ENCODE peak calls at places on chromosomes 16 and 17, in five cellular contexts. O is IMR-90, W is A673, A is HL-60, J is spleen. P is an unnamed sample.

GRCh38 chr17:82287849-82288601 is 14.5 kb upstream of the CSNK1D start:
- DNase-seq in O (peak; percentile 74), W (no peak), A (peak; percentile 98), J (no peak), P (peak; percentile 73)

GRCh38 chr17:35486920-35487727 is 38.6 kb upstream of the SLFN13 start:
- DNase-seq in O (peak; percentile 56), W (peak; percentile 62), A (peak; percentile 47), J (peak; percentile 91), P (peak; percentile 64)

GRCh38 chr17:81235822-81236740 is 2.8 kb downstream of the TEPSIN start:
- DNase-seq in O (no peak), W (no peak), A (no peak), J (no peak), P (no peak)

GRCh38 chr17:39455919-39456318 is 4.9 kb upstream of the MED1 start:
- DNase-seq in O (no peak), W (no peak), A (no peak), J (no peak), P (no peak)

GRCh38 chr16:19503461-19504075 is 18.3 kb downstream of the GDE1 start:
- DNase-seq in O (no peak), W (no peak), A (no peak), J (no peak), P (no peak)

GRCh38 chr17:34999456-34999855 is 19.1 kb downstream of the LIG3 start:
- DNase-seq in O (no peak), W (no peak), A (no peak), J (no peak), P (no peak)

GRCh38 chr17:78378225-78379133 is at the start of gene PGS1:
- DNase-seq in O (peak; percentile 67), W (peak; percentile 87), A (no peak), J (peak; percentile 96), P (peak; percentile 68)

GRCh38 chr17:10513284-10514067 is 4.9 kb downstream of the MYH1 start:
- DNase-seq in O (peak; percentile 0), W (no peak), A (no peak), J (no peak), P (no peak)

GRCh38 chr16:2213817-2214720 is 571 bp downstream of the PGP start:
- DNase-seq in O (no peak), W (peak; percentile 40), A (peak; percentile 65), J (peak; percentile 84), P (no peak)

GRCh38 chr17:489758-490329 is 137.2 kb upstream of the RPH3AL start:
- DNase-seq in O (peak; percentile 44), W (peak; percentile 58), A (no peak), J (peak; percentile 94), P (no peak)

GRCh38 chr16:8720967-8721692 is 46.7 kb downstream of the ABAT start:
- DNase-seq in O (no peak), W (no peak), A (no peak), J (no peak), P (no peak)

GRCh38 chr17:45096141-45096540 is 35.0 kb downstream of the NMT1 start:
- DNase-seq in O (peak; percentile 39), W (peak; percentile 15), A (no peak), J (no peak), P (no peak)

GRCh38 chr16:56609463-56609921 is 1.1 kb downstream of the MT2A start:
- DNase-seq in O (peak; percentile 92), W (peak; percentile 79), A (no peak), J (peak; percentile 84), P (peak; percentile 78)

GRCh38 chr16:77599793-77600415 is 122.4 kb upstream of the NUDT7 start:
- DNase-seq in O (peak; percentile 47), W (peak; percentile 50), A (no peak), J (no peak), P (peak; percentile 17)

GRCh38 chr16:69830534-69831211 is 68.5 kb downstream of the WWP2 start:
- DNase-seq in O (peak; percentile 28), W (no peak), A (no peak), J (no peak), P (no peak)
- H3K27ac ChIP-seq in O (peak overlapping the region; percentile 64), W (no peak overlapping the region), A (no peak overlapping the region), J (peak overlapping the region; percentile 14), P (no peak overlapping the region)

GRCh38 chr17:79974786-79975497 is 60.7 kb downstream of the TBC1D16 start:
- DNase-seq in O (no peak), W (no peak), A (no peak), J (peak; percentile 74), P (no peak)
- TF ChIP-seq CTCF in O (no peak), W (peak; percentile 46), A (peak; percentile 17), J (no peak), P (peak; percentile 12)

GRCh38 chr16:11699234-11699894 is 31.1 kb downstream of the SNN start:
- DNase-seq in O (no peak), W (no peak), A (no peak), J (no peak), P (no peak)

GRCh38 chr16:11696266-11697012 is 28.2 kb downstream of the SNN start:
- DNase-seq in O (no peak), W (no peak), A (no peak), J (no peak), P (no peak)

GRCh38 chr16:11700264-11701029 is 32.2 kb downstream of the SNN start:
- DNase-seq in O (peak; percentile 42), W (no peak), A (peak; percentile 35), J (no peak), P (no peak)

GRCh38 chr16:11697319-11697718 is 29.1 kb downstream of the SNN start:
- DNase-seq in O (no peak), W (no peak), A (no peak), J (no peak), P (no peak)

GRCh38 chr16:11698271-11698689 is 30.0 kb downstream of the SNN start:
- DNase-seq in O (peak; percentile 17), W (no peak), A (no peak), J (no peak), P (peak; percentile 20)
- H3K27ac ChIP-seq in O (no peak overlapping the region), W (no peak overlapping the region), A (no peak overlapping the region), J (no peak overlapping the region), P (peak overlapping the region; percentile 11)

DNA sequence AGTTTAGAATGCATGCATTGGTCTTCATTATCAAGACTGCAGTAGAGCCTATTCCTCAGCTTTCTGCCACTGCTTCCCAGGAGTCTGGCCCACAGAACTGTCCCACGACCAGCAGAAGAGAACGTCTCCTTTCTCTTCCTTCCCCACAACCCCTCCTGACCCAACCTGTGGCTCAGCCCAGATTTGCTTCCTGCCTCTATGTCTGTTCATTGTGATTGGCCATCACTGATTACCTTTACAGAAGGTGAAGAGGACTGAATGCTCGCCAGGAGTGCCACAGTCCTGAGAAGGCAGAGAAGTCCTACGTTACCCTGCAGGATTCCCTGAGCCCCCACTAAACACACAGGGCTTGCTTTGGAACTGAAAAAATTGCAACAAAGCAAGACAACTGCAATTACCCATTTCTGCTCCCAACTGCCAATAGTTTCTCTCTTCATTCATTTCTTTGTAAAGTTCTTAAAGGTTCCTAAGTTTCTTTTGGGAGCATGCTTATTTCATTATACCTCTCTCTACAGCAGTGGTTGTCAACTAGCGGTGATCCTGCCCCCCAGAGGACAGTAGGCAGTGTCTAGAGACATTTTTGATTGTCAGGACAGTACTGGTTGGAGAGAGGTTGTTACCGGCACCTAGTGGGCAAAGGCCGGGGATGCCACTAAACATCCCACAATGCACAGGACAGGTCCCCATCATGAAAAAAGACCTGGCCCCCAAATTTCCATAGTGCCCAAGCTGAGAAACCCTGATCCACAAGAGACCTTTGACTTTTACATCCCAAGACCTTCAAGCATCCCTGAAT is 4.5 kb upstream of the NAT9 start:
- DNase-seq in O (no peak), W (peak; percentile 55), A (no peak), J (no peak), P (peak; percentile 47)
- TF ChIP-seq CTCF in O (peak; percentile 24), W (peak; percentile 60), A (peak; percentile 64), J (no peak), P (peak; percentile 59)